ENCODE peak calls at places on chromosomes 7 and 10, in four cellular contexts. G is neuronal stem cell; C is CD8-positive, alpha-beta memory T cell; B is IMR-90. N is an unnamed sample.

GRCh38 chr10:10745281-10745680 is 272.4 kb upstream of the CELF2 start:
- DNase-seq in G (no peak), C (no peak), B (no peak), N (no peak)

GRCh38 chr7:5419523-5420107 is 4.0 kb downstream of the TNRC18 start:
- DNase-seq in G (peak), C (no peak), B (no peak), N (peak)

GRCh38 chr7:44533301-44534055 is 7.7 kb downstream of the NPC1L1 start:
- DNase-seq in G (no peak), C (no peak), B (peak), N (no peak)

GRCh38 chr10:75034131-75034512 is 77.3 kb upstream of the SAMD8 start:
- DNase-seq in G (no peak), C (no peak), B (no peak), N (no peak)

GRCh38 chr7:126840869-126841268 is 411.9 kb downstream of the GRM8 start:
- DNase-seq in G (no peak), C (no peak), B (no peak), N (no peak)

GRCh38 chr10:75877877-75878276 is 446.5 kb downstream of the LRMDA start:
- DNase-seq in G (no peak), C (no peak), B (no peak), N (no peak)

GRCh38 chr10:22443200-22443881 is 98.0 kb downstream of the SPAG6 start:
- DNase-seq in G (no peak), C (no peak), B (no peak), N (no peak)

GRCh38 chr10:23968296-23968695 is 240.6 kb upstream of the KIAA1217 start:
- DNase-seq in G (no peak), C (no peak), B (no peak), N (no peak)

GRCh38 chr7:132580277-132580676 is 4.0 kb upstream of the PLXNA4 start:
- DNase-seq in G (no peak), C (no peak), B (no peak), N (no peak)

GRCh38 chr10:123103944-123104343 is 31.8 kb upstream of the HMX3 start:
- DNase-seq in G (no peak), C (no peak), B (no peak), N (no peak)

DNA sequence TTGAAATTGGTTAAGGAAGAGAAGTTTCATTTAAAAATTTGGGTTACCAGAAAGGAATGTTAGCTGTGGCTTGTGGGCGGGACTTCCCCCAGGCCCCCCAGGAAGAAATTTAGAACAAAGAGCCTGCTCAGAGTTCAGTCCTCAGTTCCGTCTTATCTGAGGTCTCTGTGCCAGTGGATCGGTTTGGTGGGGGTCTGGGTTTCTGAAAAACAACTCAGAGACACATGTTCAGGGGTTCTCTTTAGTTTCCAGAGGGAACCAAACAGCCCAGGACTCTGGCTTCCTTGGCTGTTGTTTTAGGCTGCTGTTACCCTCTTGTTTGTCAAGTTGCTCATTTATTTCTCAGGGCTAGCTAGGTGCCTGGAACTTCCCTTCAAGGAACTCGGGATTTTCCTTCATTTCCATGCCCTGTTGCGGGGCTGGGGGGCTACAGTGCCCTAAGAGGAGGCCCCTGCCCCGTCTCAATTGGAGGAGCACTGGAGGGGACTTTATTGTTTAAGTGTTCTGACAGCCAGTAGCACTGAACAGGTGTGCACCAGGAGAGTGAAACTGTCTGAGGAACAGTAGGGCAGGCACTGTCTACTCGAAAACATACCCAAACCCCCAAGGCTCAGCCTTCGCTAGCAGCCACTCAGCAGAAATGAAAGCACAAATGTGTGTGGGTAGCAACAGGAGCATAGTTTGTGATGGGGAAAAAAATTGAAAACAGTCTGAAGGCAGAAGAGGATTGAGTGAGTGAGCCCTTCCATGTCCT is 59.9 kb downstream of the ALOX5 start:
- DNase-seq in G (no peak), C (peak), B (no peak), N (no peak)
- H3K27ac ChIP-seq in G (no peak), C (peak), B (no peak), N (no peak)

GRCh38 chr7:22860337-22860736 is 37.7 kb upstream of the TOMM7 start:
- DNase-seq in G (no peak), C (no peak), B (no peak), N (no peak)

GRCh38 chr7:22860784-22861482 is 38.3 kb upstream of the TOMM7 start:
- DNase-seq in G (no peak), C (peak), B (no peak), N (no peak)

GRCh38 chr7:22858274-22858639 is 35.6 kb upstream of the TOMM7 start:
- DNase-seq in G (no peak), C (no peak), B (no peak), N (no peak)

GRCh38 chr7:22859676-22860290 is 37.1 kb upstream of the TOMM7 start:
- DNase-seq in G (no peak), C (no peak), B (no peak), N (no peak)

DNA sequence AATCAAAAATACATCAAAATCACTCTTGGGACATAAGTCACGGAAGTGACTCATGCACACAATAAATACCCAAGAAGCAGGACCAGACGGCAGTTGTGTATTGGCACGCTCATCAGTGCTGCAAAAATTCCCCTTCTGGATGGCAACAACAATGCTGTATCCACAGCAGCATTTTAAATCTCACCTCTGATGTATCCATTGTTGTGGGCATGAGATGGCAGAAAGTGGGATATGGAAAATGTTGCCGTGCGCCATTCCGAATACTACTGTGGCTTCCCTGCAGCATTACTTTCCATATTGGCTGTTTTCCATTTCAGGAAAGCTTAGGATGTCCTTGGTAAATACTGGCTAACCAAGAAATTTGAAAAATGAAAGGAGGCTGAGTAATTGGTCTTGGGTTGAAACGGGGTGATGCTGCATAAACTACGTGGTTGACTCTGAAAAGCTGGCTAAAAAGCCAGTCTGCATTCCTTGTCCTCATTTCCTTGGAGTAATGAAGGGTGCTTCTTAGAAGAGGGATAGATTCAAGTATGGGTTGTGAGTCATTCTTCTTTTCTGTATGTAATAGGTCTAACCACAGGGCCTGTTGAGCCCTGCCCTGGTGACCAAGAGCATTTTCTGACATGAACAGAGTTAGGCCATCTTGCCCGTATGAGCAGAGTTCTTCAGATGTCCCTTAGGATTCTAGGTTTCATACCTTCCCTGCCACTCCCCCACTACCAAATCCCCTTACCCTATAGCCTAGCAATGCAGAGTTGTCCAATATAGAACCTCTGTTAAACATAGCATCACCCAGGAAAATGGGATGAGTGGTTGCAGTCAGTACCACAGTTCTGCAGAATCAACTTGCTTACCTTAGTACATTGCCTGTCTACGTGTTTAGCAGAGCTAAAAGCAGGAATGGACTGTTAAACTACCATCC is 36.3 kb upstream of the TOMM7 start:
- DNase-seq in G (no peak), C (no peak), B (peak), N (no peak)
- H3K27ac ChIP-seq in G (no peak), C (no peak), B (peak), N (no peak)

GRCh38 chr10:33127622-33128021 is 169.6 kb upstream of the ITGB1 start:
- DNase-seq in G (no peak), C (no peak), B (no peak), N (no peak)
- H3K27ac ChIP-seq in G (no peak), C (no peak), B (peak), N (no peak)

GRCh38 chr10:5413012-5413938 is 918 bp downstream of the NET1 start:
- DNase-seq in G (peak), C (no peak), B (peak), N (no peak)
- H3K27ac ChIP-seq in G (no peak), C (peak), B (no peak), N (peak)

GRCh38 chr10:47347303-47347675 is 874 bp upstream of the RBP3 start:
- DNase-seq in G (no peak), C (no peak), B (no peak), N (no peak)
- H3K27ac ChIP-seq in G (no peak), C (no peak), B (no peak), N (no peak)

GRCh38 chr7:130925136-130925794 is 191.3 kb upstream of the KLF14 start:
- DNase-seq in G (no peak), C (no peak), B (no peak), N (no peak)
- H3K27ac ChIP-seq in G (no peak), C (no peak), B (peak), N (no peak)